ENCODE peak calls at places on chromosome 11, in six cellular contexts. A, M, F, C, E and P are unnamed samples. For H3K9me3, the result is how much of the 10 kb centered on the place peaks cover.

GRCh38 chr11:126703661-126704060 is 296.9 kb downstream of the KIRREL3 start:
- DNase-seq in A (no peak), M (no peak), F (no peak), C (no peak), E (no peak), P (no peak)

GRCh38 chr11:121291896-121292502 is 572 bp upstream of the SC5D start:
- DNase-seq in A (peak), M (no peak), F (no peak), C (no peak), E (no peak), P (no peak)

GRCh38 chr11:65041206-65042035 is at the start of gene SAC3D1:
- DNase-seq in A (no peak), M (peak), F (no peak), C (no peak), E (peak), P (no peak)

GRCh38 chr11:63858628-63859550 is 20.0 kb downstream of the MARK2 start:
- DNase-seq in A (no peak), M (peak), F (no peak), C (peak), E (no peak), P (no peak)

GRCh38 chr11:124807660-124808270 is 7.6 kb upstream of the MSANTD2 start:
- DNase-seq in A (no peak), M (no peak), F (peak), C (no peak), E (no peak), P (no peak)

GRCh38 chr11:120326228-120326627 is 1.1 kb downstream of the TLCD5 start:
- DNase-seq in A (no peak), M (no peak), F (no peak), C (peak), E (no peak), P (no peak)

GRCh38 chr11:124644426-124645280 is 22.0 kb downstream of the TBRG1 start:
- DNase-seq in A (peak), M (peak), F (no peak), C (peak), E (no peak), P (no peak)

GRCh38 chr11:64355078-64355940 is 3.7 kb upstream of the RPS6KA4 start:
- DNase-seq in A (peak), M (peak), F (no peak), C (peak), E (peak), P (no peak)

DNA sequence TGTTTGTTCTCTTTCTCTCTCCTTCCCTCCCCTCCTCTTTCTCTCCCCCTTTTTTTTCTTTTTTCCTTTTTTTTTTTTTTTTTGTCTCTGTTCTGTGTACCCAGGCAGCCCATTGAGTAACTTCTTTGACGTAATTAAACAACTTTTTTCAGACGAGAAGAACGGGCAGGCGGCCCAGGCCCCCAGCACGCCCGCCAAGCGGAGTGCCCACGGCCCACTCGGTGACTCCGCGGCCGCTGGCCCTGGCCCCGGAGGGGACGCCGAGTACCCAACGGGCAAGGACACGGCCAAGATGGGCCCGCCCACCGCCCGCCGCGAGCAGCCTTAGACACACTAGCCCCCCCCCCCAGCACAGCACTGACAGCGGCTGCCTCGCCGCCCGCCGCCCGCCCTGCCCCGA is 26.2 kb downstream of the MOB2 start:
- DNase-seq in A (peak), M (no peak), F (no peak), C (no peak), E (peak), P (no peak)
- H3K4me3 ChIP-seq in A (peak), M (no peak), F (peak), C (no peak), E (no peak), P (no peak)

GRCh38 chr11:89529619-89530018 is 38.4 kb upstream of the NOX4 start:
- DNase-seq in A (no peak), M (no peak), F (no peak), C (no peak), E (no peak), P (no peak)
- TF ChIP-seq POLR2AphosphoS5 in A (no peak), M (no peak), F (no peak), C (no peak), E (no peak), P (no peak)

DNA sequence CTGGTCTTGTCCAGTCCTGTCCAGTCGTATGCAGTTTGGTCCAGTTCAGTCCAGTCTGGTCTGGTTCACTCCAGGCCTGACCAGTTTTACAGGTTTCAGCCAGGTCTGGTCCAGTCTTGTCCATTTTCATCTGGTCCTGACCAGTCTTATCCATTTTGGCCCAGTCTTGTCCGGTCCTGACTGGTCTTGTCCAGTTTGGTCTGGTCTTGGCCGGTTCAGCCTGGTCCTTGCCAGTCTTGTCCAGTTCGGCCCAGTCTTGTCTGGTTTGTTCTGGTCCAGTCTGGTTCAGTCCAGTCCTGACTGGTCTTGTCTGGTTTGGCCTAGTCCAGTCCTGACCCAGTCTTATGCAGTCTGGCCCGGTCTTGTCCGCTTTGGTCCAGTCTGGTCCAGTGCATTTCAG is 380.2 kb downstream of the OR4C45 start:
- DNase-seq in A (no peak), M (no peak), F (no peak), C (no peak), E (no peak), P (no peak)
- H3K9me3 ChIP-seq in A (under half), M (under half), F (under half), C (half or more), E (under half), P (under half)

GRCh38 chr11:75160880-75161279 is 10.0 kb downstream of the SLCO2B1 start:
- DNase-seq in A (no peak), M (no peak), F (no peak), C (no peak), E (no peak), P (no peak)
- H3K4me3 ChIP-seq in A (no peak), M (no peak), F (no peak), C (no peak), E (no peak), P (no peak)

GRCh38 chr11:102109896-102110760 is at the start of gene YAP1:
- DNase-seq in A (peak), M (peak), F (peak), C (peak), E (peak), P (no peak)

GRCh38 chr11:102112654-102112926 is 2.3 kb downstream of the YAP1 start:
- DNase-seq in A (no peak), M (no peak), F (no peak), C (no peak), E (no peak), P (no peak)

GRCh38 chr11:102111011-102111786 is 952 bp downstream of the YAP1 start:
- DNase-seq in A (peak), M (peak), F (peak), C (peak), E (peak), P (no peak)

GRCh38 chr11:102110761-102111010 is 439 bp downstream of the YAP1 start:
- DNase-seq in A (no peak), M (no peak), F (no peak), C (no peak), E (peak), P (no peak)

GRCh38 chr11:102111787-102112653 is 1.8 kb downstream of the YAP1 start:
- DNase-seq in A (peak), M (peak), F (no peak), C (peak), E (no peak), P (no peak)
- TF ChIP-seq POLR2AphosphoS5 in A (peak), M (no peak), F (no peak), C (peak), E (peak), P (no peak)

GRCh38 chr11:99406345-99406744 is 385.6 kb downstream of the CNTN5 start:
- DNase-seq in A (no peak), M (no peak), F (no peak), C (no peak), E (no peak), P (no peak)
- H3K9me3 ChIP-seq in A (under half), M (under half), F (under half), C (under half), E (under half), P (under half)

DNA sequence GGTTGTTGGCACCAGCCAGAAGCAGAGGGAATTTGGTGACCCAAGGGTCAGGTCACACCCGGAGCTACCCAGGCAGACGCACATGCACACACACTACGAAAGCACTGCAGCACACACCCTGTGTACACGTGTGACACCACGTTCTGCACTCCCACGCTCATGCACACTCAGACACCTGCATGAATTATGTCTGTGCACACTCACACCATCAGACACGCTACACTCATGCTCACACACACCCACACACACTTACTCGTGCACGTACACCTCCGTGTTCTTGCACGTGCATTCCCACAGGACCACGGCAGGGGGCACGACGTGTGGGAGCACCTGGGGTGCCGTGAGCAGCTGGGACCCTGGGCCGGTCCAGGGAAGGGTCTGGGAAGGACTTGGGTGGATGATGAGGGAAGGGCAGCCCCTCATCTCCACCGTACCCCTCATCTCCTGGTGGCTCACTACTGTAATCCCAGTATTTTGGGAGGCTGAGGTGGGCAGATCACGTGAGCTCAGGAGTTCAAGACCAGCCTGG is 20.8 kb upstream of the GAL start:
- DNase-seq in A (no peak), M (no peak), F (no peak), C (no peak), E (no peak), P (no peak)
- H3K4me3 ChIP-seq in A (no peak), M (no peak), F (no peak), C (no peak), E (no peak), P (no peak)

GRCh38 chr11:34155057-34155758 is 49.8 kb downstream of the NAT10 start:
- DNase-seq in A (peak), M (no peak), F (no peak), C (no peak), E (no peak), P (no peak)

GRCh38 chr11:34158661-34159060 is 53.2 kb downstream of the NAT10 start:
- DNase-seq in A (no peak), M (no peak), F (no peak), C (no peak), E (no peak), P (no peak)

GRCh38 chr11:34154059-34154875 is 48.8 kb downstream of the NAT10 start:
- DNase-seq in A (no peak), M (no peak), F (no peak), C (no peak), E (no peak), P (no peak)

GRCh38 chr11:34157163-34157562 is 51.7 kb downstream of the NAT10 start:
- DNase-seq in A (no peak), M (no peak), F (no peak), C (no peak), E (no peak), P (no peak)

DNA sequence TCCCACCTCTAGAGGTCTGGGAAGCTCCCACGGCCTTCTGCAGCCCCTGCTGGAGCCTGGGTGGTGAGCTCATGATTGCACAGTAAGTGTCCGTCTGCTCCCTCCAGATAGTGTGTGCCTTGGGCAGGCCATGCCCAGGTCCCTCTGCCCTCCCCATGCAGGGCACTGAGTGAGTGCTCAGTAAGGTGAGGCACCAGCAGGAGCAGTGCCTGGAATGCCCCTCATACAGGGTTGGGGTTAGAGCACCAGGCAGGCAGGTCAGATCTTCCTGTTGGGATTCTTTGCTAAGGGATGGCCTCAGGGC is 50.3 kb downstream of the NAT10 start:
- DNase-seq in A (no peak), M (no peak), F (no peak), C (no peak), E (no peak), P (no peak)
- TF ChIP-seq POLR2AphosphoS5 in A (no peak), M (no peak), F (no peak), C (no peak), E (no peak), P (no peak)

DNA sequence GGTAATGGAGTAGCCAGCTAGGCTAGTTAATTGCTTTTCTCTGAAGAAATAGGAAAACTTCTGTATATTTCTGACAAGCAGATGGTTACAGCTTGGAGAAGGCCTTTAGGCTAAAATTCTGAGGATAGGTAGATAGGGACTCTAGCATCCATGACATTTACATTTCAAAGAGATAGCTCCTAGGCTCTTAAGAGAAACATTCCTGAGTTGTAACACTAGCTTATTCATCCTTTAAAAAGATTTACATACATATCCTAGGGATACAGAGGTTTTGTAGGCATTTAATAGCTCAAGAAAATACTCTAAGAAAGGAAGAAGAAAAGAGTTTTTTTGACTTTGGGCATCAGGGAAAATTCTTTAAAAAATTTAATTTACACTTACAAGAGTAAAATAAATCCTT is 130.9 kb upstream of the CCDC179 start:
- DNase-seq in A (no peak), M (no peak), F (no peak), C (no peak), E (no peak), P (no peak)
- H3K9me3 ChIP-seq in A (under half), M (under half), F (under half), C (half or more), E (under half), P (under half)